ENCODE peak calls at places on chromosome 6, in seven cellular contexts. F, R, N, S, Y, T and E are unnamed samples.

GRCh38 chr6:34969662-34970265 is 80.7 kb downstream of the ANKS1A start:
- DNase-seq in T (no peak), R (no peak), S (no peak), N (no peak), F (no peak), Y (no peak), E (no peak)

GRCh38 chr6:66561479-66561878 is 854.5 kb upstream of the EYS start:
- DNase-seq in T (no peak), Y (peak), N (no peak), F (no peak), R (no peak), S (no peak), E (no peak)

GRCh38 chr6:11427091-11427739 is 110.3 kb upstream of the TMEM170B start:
- DNase-seq in N (no peak), R (no peak), F (no peak), S (no peak), Y (no peak), T (no peak), E (no peak)

GRCh38 chr6:16676978-16677377 is 84.3 kb downstream of the ATXN1 start:
- DNase-seq in S (no peak), T (no peak), R (no peak), N (no peak), Y (peak), F (no peak), E (peak)

GRCh38 chr6:166778046-166778445 is 151.0 kb upstream of the RPS6KA2 start:
- DNase-seq in R (no peak), S (peak), F (peak), T (no peak), N (no peak), Y (no peak), E (no peak)

GRCh38 chr6:139742671-139743070 is 368.2 kb upstream of the CITED2 start:
- DNase-seq in Y (no peak), S (no peak), T (no peak), F (no peak), R (no peak), N (no peak), E (no peak)

GRCh38 chr6:33583591-33584155 is 3.6 kb upstream of the BAK1 start:
- DNase-seq in Y (no peak), F (no peak), R (no peak), N (no peak), S (no peak), T (no peak), E (no peak)

GRCh38 chr6:37287519-37288157 is 29.7 kb upstream of the TMEM217 start:
- DNase-seq in N (no peak), S (no peak), T (no peak), R (no peak), F (no peak), Y (no peak), E (no peak)

GRCh38 chr6:157982297-157982579 is 575 bp downstream of the SYNJ2 start:
- DNase-seq in Y (no peak), N (no peak), F (no peak), T (peak), R (no peak), S (peak), E (peak)

GRCh38 chr6:89298680-89299450 is 16.2 kb downstream of the GABRR2 start:
- DNase-seq in Y (no peak), R (no peak), N (no peak), F (no peak), T (no peak), S (peak), E (peak)

GRCh38 chr6:11613858-11614257 is 76.3 kb downstream of the TMEM170B start:
- DNase-seq in S (no peak), T (no peak), Y (no peak), N (no peak), R (no peak), F (no peak), E (peak)

GRCh38 chr6:90284745-90285481 is 11.7 kb downstream of the BACH2 start:
- DNase-seq in T (no peak), S (peak), Y (no peak), R (no peak), F (no peak), N (no peak), E (no peak)

GRCh38 chr6:2818593-2818992 is 23.1 kb downstream of the SERPINB1 start:
- DNase-seq in S (no peak), T (no peak), R (no peak), F (no peak), Y (no peak), N (no peak), E (peak)

GRCh38 chr6:20038805-20039204 is 173.5 kb downstream of the MBOAT1 start:
- DNase-seq in S (no peak), R (no peak), Y (no peak), T (no peak), N (no peak), F (no peak), E (peak)

GRCh38 chr6:105087571-105088211 is 92.1 kb downstream of the POPDC3 start:
- DNase-seq in N (no peak), F (no peak), S (peak), Y (no peak), R (no peak), T (no peak), E (no peak)